ENCODE peak calls at places on chromosome 10, in five cellular contexts. One of them, this sample, is unnamed. For H3K36me3, the result is how much of the 10 kb centered on the place peaks cover.

GRCh38 chr10:47092822-47093221 is 181.6 kb downstream of the PTPN20 start:
- DNase-seq in heart left ventricle: peak
- DNase-seq in left ventricle myocardium inferior: peak
- DNase-seq in ovary: no peak
- DNase-seq in upper lobe of right lung: peak
- DNase-seq in this sample: no peak

GRCh38 chr10:55500931-55501559 is 700.0 kb upstream of the PCDH15 start:
- DNase-seq in heart left ventricle: no peak
- DNase-seq in left ventricle myocardium inferior: no peak
- DNase-seq in ovary: no peak
- DNase-seq in upper lobe of right lung: no peak
- DNase-seq in this sample: no peak

GRCh38 chr10:99467236-99467999 is 37.0 kb upstream of the GOT1 start:
- DNase-seq in heart left ventricle: no peak
- DNase-seq in left ventricle myocardium inferior: no peak
- DNase-seq in ovary: no peak
- DNase-seq in upper lobe of right lung: no peak
- DNase-seq in this sample: no peak

GRCh38 chr10:42953684-42954674 is 122.9 kb upstream of the RET start:
- DNase-seq in heart left ventricle: peak
- DNase-seq in left ventricle myocardium inferior: no peak
- DNase-seq in ovary: no peak
- DNase-seq in upper lobe of right lung: no peak
- DNase-seq in this sample: no peak

GRCh38 chr10:8050561-8051108 is 3.9 kb upstream of the GATA3 start:
- DNase-seq in heart left ventricle: no peak
- DNase-seq in left ventricle myocardium inferior: no peak
- DNase-seq in ovary: no peak
- DNase-seq in upper lobe of right lung: peak
- DNase-seq in this sample: no peak

GRCh38 chr10:97169911-97170693 is 15.7 kb downstream of the SLIT1 start:
- DNase-seq in heart left ventricle: peak
- DNase-seq in left ventricle myocardium inferior: peak
- DNase-seq in ovary: no peak
- DNase-seq in upper lobe of right lung: no peak
- DNase-seq in this sample: no peak

GRCh38 chr10:51806079-51806835 is 106.9 kb upstream of the CSTF2T start:
- DNase-seq in heart left ventricle: no peak
- DNase-seq in left ventricle myocardium inferior: no peak
- DNase-seq in ovary: no peak
- DNase-seq in upper lobe of right lung: no peak
- DNase-seq in this sample: no peak

GRCh38 chr10:92066386-92066785 is 142.8 kb downstream of the BTAF1 start:
- DNase-seq in heart left ventricle: no peak
- DNase-seq in left ventricle myocardium inferior: no peak
- DNase-seq in ovary: no peak
- DNase-seq in upper lobe of right lung: no peak
- DNase-seq in this sample: no peak

GRCh38 chr10:71252195-71252594 is 39.8 kb downstream of the UNC5B start:
- DNase-seq in heart left ventricle: peak
- DNase-seq in left ventricle myocardium inferior: no peak
- DNase-seq in ovary: no peak
- DNase-seq in upper lobe of right lung: no peak
- DNase-seq in this sample: no peak

GRCh38 chr10:47030191-47030698 is 119.0 kb downstream of the PTPN20 start:
- DNase-seq in heart left ventricle: peak
- DNase-seq in left ventricle myocardium inferior: no peak
- DNase-seq in ovary: peak
- DNase-seq in upper lobe of right lung: peak
- DNase-seq in this sample: no peak

GRCh38 chr10:46558411-46559185 is 2.1 kb upstream of the GPRIN2 start:
- DNase-seq in heart left ventricle: peak
- DNase-seq in left ventricle myocardium inferior: no peak
- DNase-seq in ovary: peak
- DNase-seq in upper lobe of right lung: peak
- DNase-seq in this sample: no peak

GRCh38 chr10:114181971-114182370 is 2.8 kb downstream of the TDRD1 start:
- DNase-seq in heart left ventricle: peak
- DNase-seq in left ventricle myocardium inferior: peak
- DNase-seq in ovary: no peak
- DNase-seq in upper lobe of right lung: peak
- DNase-seq in this sample: no peak

GRCh38 chr10:36188461-36188860 is 546.4 kb upstream of the FZD8 start:
- DNase-seq in heart left ventricle: no peak
- DNase-seq in left ventricle myocardium inferior: no peak
- DNase-seq in ovary: no peak
- DNase-seq in upper lobe of right lung: no peak
- DNase-seq in this sample: no peak
- H3K4me3 ChIP-seq in heart left ventricle: no peak
- H3K4me3 ChIP-seq in left ventricle myocardium inferior: no peak
- H3K4me3 ChIP-seq in ovary: no peak
- H3K4me3 ChIP-seq in upper lobe of right lung: no peak
- H3K4me3 ChIP-seq in this sample: no peak

GRCh38 chr10:68955786-68956532 is at the start of gene DDX21:
- DNase-seq in heart left ventricle: peak
- DNase-seq in left ventricle myocardium inferior: peak
- DNase-seq in ovary: peak
- DNase-seq in upper lobe of right lung: peak
- DNase-seq in this sample: peak

GRCh38 chr10:68963151-68963550 is 7.2 kb downstream of the DDX21 start:
- DNase-seq in heart left ventricle: no peak
- DNase-seq in left ventricle myocardium inferior: no peak
- DNase-seq in ovary: no peak
- DNase-seq in upper lobe of right lung: no peak
- DNase-seq in this sample: no peak

GRCh38 chr10:68957284-68957615 is 1.3 kb downstream of the DDX21 start:
- DNase-seq in heart left ventricle: no peak
- DNase-seq in left ventricle myocardium inferior: no peak
- DNase-seq in ovary: no peak
- DNase-seq in upper lobe of right lung: no peak
- DNase-seq in this sample: no peak

GRCh38 chr10:68957654-68958053 is 1.7 kb downstream of the DDX21 start:
- DNase-seq in heart left ventricle: no peak
- DNase-seq in left ventricle myocardium inferior: no peak
- DNase-seq in ovary: no peak
- DNase-seq in upper lobe of right lung: no peak
- DNase-seq in this sample: no peak

GRCh38 chr10:68959695-68960524 is 3.9 kb downstream of the DDX21 start:
- DNase-seq in heart left ventricle: no peak
- DNase-seq in left ventricle myocardium inferior: no peak
- DNase-seq in ovary: no peak
- DNase-seq in upper lobe of right lung: no peak
- DNase-seq in this sample: no peak
- H3K36me3 ChIP-seq in heart left ventricle: half or more
- H3K36me3 ChIP-seq in left ventricle myocardium inferior: half or more
- H3K36me3 ChIP-seq in ovary: under half
- H3K36me3 ChIP-seq in upper lobe of right lung: half or more
- H3K36me3 ChIP-seq in this sample: half or more

GRCh38 chr10:324593-324992 is 189.3 kb downstream of the ZMYND11 start:
- DNase-seq in heart left ventricle: no peak
- DNase-seq in left ventricle myocardium inferior: no peak
- DNase-seq in ovary: peak
- DNase-seq in upper lobe of right lung: peak
- DNase-seq in this sample: no peak
- H3K27ac ChIP-seq in heart left ventricle: no peak
- H3K27ac ChIP-seq in left ventricle myocardium inferior: no peak
- H3K27ac ChIP-seq in ovary: no peak
- H3K27ac ChIP-seq in upper lobe of right lung: no peak
- H3K27ac ChIP-seq in this sample: peak

GRCh38 chr10:79483948-79484347 is 28.4 kb upstream of the EIF5AL1 start:
- DNase-seq in heart left ventricle: peak
- DNase-seq in left ventricle myocardium inferior: peak
- DNase-seq in ovary: no peak
- DNase-seq in upper lobe of right lung: no peak
- DNase-seq in this sample: no peak
- H3K4me3 ChIP-seq in heart left ventricle: no peak
- H3K4me3 ChIP-seq in left ventricle myocardium inferior: no peak
- H3K4me3 ChIP-seq in ovary: no peak
- H3K4me3 ChIP-seq in upper lobe of right lung: no peak
- H3K4me3 ChIP-seq in this sample: no peak